ENCODE peak calls at places on chromosomes 13 and 19, in ten cellular contexts. O, N, H, Z, P, M, Y, K, U and L are unnamed samples.

GRCh38 chr13:33281951-33282595 is 3.5 kb downstream of the STARD13 start:
- DNase-seq in Y (no peak), O (peak), K (no peak), U (no peak), N (no peak), H (no peak), P (peak), M (no peak), Z (no peak), L (no peak)

GRCh38 chr13:33262069-33262487 is 23.5 kb downstream of the STARD13 start:
- DNase-seq in K (peak), P (peak), O (peak), N (peak), U (no peak), Y (no peak), M (no peak), H (no peak), Z (no peak), L (no peak)

GRCh38 chr13:60931858-60932546 is 483.6 kb downstream of the PCDH20 start:
- DNase-seq in M (no peak), O (no peak), N (no peak), Z (no peak), U (no peak), P (no peak), H (no peak), K (peak), Y (no peak), L (no peak)

GRCh38 chr19:33704271-33704670 is 82.5 kb downstream of the CHST8 start:
- DNase-seq in K (no peak), U (no peak), H (no peak), M (no peak), N (no peak), P (no peak), Z (no peak), O (no peak), Y (no peak), L (no peak)

GRCh38 chr19:7933828-7934725 is 8.1 kb upstream of the CTXN1 start:
- DNase-seq in Y (no peak), O (no peak), Z (no peak), U (no peak), M (no peak), K (no peak), P (no peak), H (no peak), N (no peak), L (no peak)

GRCh38 chr19:7200739-7201138 is 93.5 kb downstream of the INSR start:
- DNase-seq in M (no peak), O (no peak), K (no peak), H (no peak), Z (no peak), N (no peak), U (no peak), P (no peak), Y (no peak), L (no peak)

GRCh38 chr13:23560571-23561089 is 9.6 kb upstream of the TNFRSF19 start:
- DNase-seq in M (no peak), U (no peak), K (no peak), O (no peak), N (no peak), Y (no peak), P (no peak), Z (no peak), H (no peak), L (no peak)

GRCh38 chr13:109271991-109272454 is 514.4 kb downstream of the IRS2 start:
- DNase-seq in U (no peak), N (no peak), H (no peak), O (no peak), P (peak), K (peak), Z (no peak), Y (no peak), M (no peak), L (no peak)

GRCh38 chr19:46490774-46491173 is 4.9 kb downstream of the PNMA8B start:
- DNase-seq in Y (no peak), U (no peak), K (no peak), M (no peak), P (no peak), O (no peak), Z (no peak), N (no peak), H (no peak), L (no peak)

GRCh38 chr13:38686635-38687245 is at the start of gene FREM2:
- DNase-seq in N (peak), M (no peak), Y (peak), K (peak), H (peak), Z (no peak), O (peak), P (peak), U (peak), L (peak)

GRCh38 chr19:974564-975257 is 9.4 kb upstream of the WDR18 start:
- DNase-seq in Z (no peak), K (no peak), Y (no peak), P (no peak), M (no peak), H (no peak), N (no peak), O (no peak), U (peak), L (no peak)

GRCh38 chr13:39105110-39105509 is 66.9 kb downstream of the NHLRC3 start:
- DNase-seq in O (peak), Y (no peak), U (no peak), K (no peak), Z (no peak), N (peak), M (no peak), H (no peak), P (no peak), L (no peak)

GRCh38 chr19:16369664-16370576 is 45.3 kb downstream of the KLF2 start:
- DNase-seq in O (no peak), N (no peak), Z (no peak), H (no peak), P (no peak), Y (no peak), U (no peak), K (no peak), M (peak), L (no peak)

GRCh38 chr19:11092181-11092538 is 2.9 kb downstream of the LDLR start:
- DNase-seq in U (no peak), N (no peak), Y (no peak), Z (no peak), P (peak), M (no peak), O (peak), H (no peak), K (peak), L (no peak)

GRCh38 chr13:109394311-109394988 is 391.9 kb downstream of the IRS2 start:
- DNase-seq in U (no peak), O (no peak), Y (no peak), M (no peak), P (no peak), N (no peak), K (no peak), Z (no peak), H (no peak), L (no peak)